ENCODE peak calls at places on chromosomes 16 and 17, in seven cellular contexts. G is Kasumi-1, C is HS-27A, Z is endothelial cell, F is esophagus squamous epithelium, H is neural crest cell, I is activated gamma-delta T cell treated with Interleukin-2 at 50 U/mL for 16 hours. J is an unnamed sample.

GRCh38 chr16:3937066-3937875 is 56.8 kb upstream of the CREBBP start:
- DNase-seq in I (no peak), G (no peak), Z (no peak), H (no peak), F (no peak), C (no peak), J (no peak)

GRCh38 chr16:80519189-80519588 is 21.6 kb upstream of the DYNLRB2 start:
- DNase-seq in I (no peak), C (no peak), G (no peak), Z (no peak), F (no peak), H (no peak), J (no peak)

GRCh38 chr17:38705803-38706624 is 941 bp downstream of the MLLT6 start:
- DNase-seq in H (no peak), F (no peak), I (peak), G (no peak), C (no peak), Z (peak), J (peak)

GRCh38 chr17:40307691-40308289 is 1.2 kb upstream of the RARA start:
- DNase-seq in G (peak), Z (no peak), C (no peak), I (no peak), F (no peak), H (no peak), J (peak)

GRCh38 chr17:40467281-40467867 is 24.1 kb downstream of the IGFBP4 start:
- DNase-seq in I (no peak), Z (no peak), G (no peak), C (no peak), F (no peak), H (no peak), J (no peak)

GRCh38 chr16:77403732-77404131 is 31.1 kb downstream of the ADAMTS18 start:
- DNase-seq in I (no peak), G (no peak), H (no peak), F (no peak), C (no peak), Z (no peak), J (no peak)

GRCh38 chr17:7191571-7192270 is 12.6 kb upstream of the ASGR1 start:
- DNase-seq in I (no peak), H (peak), Z (no peak), C (no peak), G (peak), F (no peak), J (peak)

GRCh38 chr17:7914771-7915610 is 1.1 kb downstream of the RNF227 start:
- DNase-seq in G (peak), Z (no peak), C (no peak), H (no peak), F (no peak), I (no peak), J (no peak)

GRCh38 chr16:55901756-55902155 is 26.6 kb upstream of the CES5A start:
- DNase-seq in C (no peak), G (no peak), Z (no peak), H (no peak), F (no peak), I (no peak), J (no peak)

GRCh38 chr17:7241783-7242716 is at the start of gene GABARAP:
- DNase-seq in H (peak), F (peak), I (peak), Z (peak), G (peak), C (no peak), J (peak)

GRCh38 chr17:18859256-18859655 is 1.3 kb downstream of the PRPSAP2 start:
- DNase-seq in H (no peak), C (no peak), I (no peak), G (no peak), Z (no peak), F (no peak), J (no peak)

GRCh38 chr17:41101586-41102259 is at the start of gene KRTAP4-16:
- DNase-seq in C (no peak), F (no peak), G (no peak), Z (no peak), I (no peak), H (no peak), J (no peak)

GRCh38 chr17:8865385-8865784 is 2.1 kb downstream of the PIK3R6 start:
- DNase-seq in F (no peak), C (no peak), H (no peak), Z (no peak), I (no peak), G (no peak), J (no peak)

GRCh38 chr16:80806957-80807356 is 2.6 kb upstream of the CDYL2 start:
- DNase-seq in C (peak), G (peak), H (no peak), I (peak), Z (no peak), F (no peak), J (no peak)

GRCh38 chr16:51708861-51709260 is 557.8 kb upstream of the SALL1 start:
- DNase-seq in F (no peak), G (no peak), H (no peak), C (no peak), Z (no peak), I (no peak), J (no peak)

GRCh38 chr17:3004925-3005324 is 58.5 kb downstream of the OR1D5 start:
- DNase-seq in I (no peak), F (no peak), C (no peak), Z (no peak), G (no peak), H (no peak), J (peak)

GRCh38 chr16:81313731-81314602 is 795 bp upstream of the GAN start:
- DNase-seq in C (no peak), I (no peak), Z (no peak), G (no peak), H (no peak), F (no peak), J (no peak)

GRCh38 chr16:84059946-84060901 is 17.6 kb upstream of the SLC38A8 start:
- DNase-seq in G (no peak), H (no peak), F (no peak), I (no peak), C (no peak), Z (no peak), J (no peak)

GRCh38 chr17:67452681-67453554 is 75.8 kb downstream of the PITPNC1 start:
- DNase-seq in G (no peak), C (no peak), F (no peak), Z (no peak), I (peak), H (no peak), J (no peak)

GRCh38 chr16:19281246-19281645 is 4.3 kb upstream of the CLEC19A start:
- DNase-seq in C (no peak), I (no peak), H (no peak), Z (no peak), F (no peak), G (no peak), J (no peak)

GRCh38 chr16:10688291-10688690 is 6.4 kb downstream of the TEKT5 start:
- DNase-seq in F (no peak), C (no peak), G (no peak), H (no peak), Z (no peak), I (no peak), J (no peak)

GRCh38 chr16:75256059-75256870 is 4.8 kb upstream of the BCAR1 start:
- DNase-seq in Z (no peak), H (no peak), I (no peak), G (no peak), C (no peak), F (no peak), J (peak)

GRCh38 chr17:75908201-75908600 is 3.5 kb upstream of the MRPL38 start:
- DNase-seq in F (no peak), H (no peak), G (no peak), I (no peak), Z (no peak), C (no peak), J (no peak)

GRCh38 chr17:2076461-2076984 is 21.6 kb downstream of the HIC1 start:
- DNase-seq in G (no peak), C (no peak), F (no peak), H (no peak), Z (no peak), I (no peak), J (no peak)

GRCh38 chr17:33642002-33642401 is 348.9 kb upstream of the ASIC2 start:
- DNase-seq in G (no peak), Z (no peak), C (no peak), H (no peak), I (no peak), F (no peak), J (no peak)

GRCh38 chr17:76121932-76122383 is 18.4 kb upstream of the EXOC7 start:
- DNase-seq in F (no peak), I (no peak), Z (no peak), H (no peak), C (no peak), G (no peak), J (no peak)